ENCODE peak calls at places on chromosomes 13 and 19, in seven cellular contexts. K is ovary, M is right atrium auricular region, O is colonic mucosa, V is A549, F is fibroblast of pulmonary artery, H is AG04450. B is an unnamed sample.

GRCh38 chr13:27261376-27261775 is 9.3 kb upstream of the RASL11A start:
- DNase-seq in K (no peak), M (no peak), O (no peak), V (no peak), F (no peak), H (no peak), B (no peak)

GRCh38 chr13:106768991-106769390 is 201.1 kb upstream of the ARGLU1 start:
- DNase-seq in K (no peak), M (no peak), O (no peak), V (no peak), F (no peak), H (no peak), B (no peak)

GRCh38 chr13:31150315-31150985 is 11.3 kb downstream of the HSPH1 start:
- DNase-seq in K (no peak), M (no peak), O (no peak), V (no peak), F (no peak), H (no peak), B (no peak)

GRCh38 chr13:75685239-75685697 is 49.1 kb downstream of the LMO7 start:
- DNase-seq in K (no peak), M (no peak), O (no peak), V (peak), F (peak), H (peak), B (no peak)

GRCh38 chr19:2645816-2646215 is 56.7 kb downstream of the GNG7 start:
- DNase-seq in K (no peak), M (no peak), O (no peak), V (no peak), F (no peak), H (no peak), B (no peak)

GRCh38 chr19:38669532-38669931 is 22.1 kb downstream of the ACTN4 start:
- DNase-seq in K (no peak), M (no peak), O (no peak), V (no peak), F (no peak), H (no peak), B (no peak)

GRCh38 chr19:13841339-13842293 is 35.3 kb upstream of the NANOS3 start:
- DNase-seq in K (peak), M (no peak), O (peak), V (peak), F (no peak), H (no peak), B (no peak)

GRCh38 chr13:113980489-113981064 is 6.7 kb upstream of the C13orf46 start:
- DNase-seq in K (no peak), M (no peak), O (no peak), V (no peak), F (no peak), H (no peak), B (no peak)

GRCh38 chr19:38780443-38780842 is 7.1 kb upstream of the LGALS7 start:
- DNase-seq in K (no peak), M (no peak), O (no peak), V (no peak), F (no peak), H (no peak), B (no peak)

GRCh38 chr13:39036212-39036611 is 1.7 kb downstream of the PROSER1 start:
- DNase-seq in K (no peak), M (no peak), O (peak), V (no peak), F (peak), H (no peak), B (no peak)

GRCh38 chr13:69857188-69857821 is 250.3 kb upstream of the ATXN8OS start:
- DNase-seq in K (no peak), M (no peak), O (no peak), V (peak), F (peak), H (no peak), B (peak)

GRCh38 chr13:52195052-52195837 is 35.8 kb upstream of the NEK3 start:
- DNase-seq in K (peak), M (peak), O (peak), V (no peak), F (peak), H (peak), B (no peak)

GRCh38 chr19:12766051-12766521 is 9.3 kb downstream of the HOOK2 start:
- DNase-seq in K (peak), M (peak), O (peak), V (peak), F (peak), H (peak), B (no peak)

GRCh38 chr13:110367620-110368019 is 60.5 kb downstream of the COL4A2 start:
- DNase-seq in K (no peak), M (no peak), O (no peak), V (no peak), F (no peak), H (no peak), B (no peak)

GRCh38 chr19:58279042-58279924 is 528 bp downstream of the ZNF8 start:
- DNase-seq in K (peak), M (peak), O (peak), V (peak), F (peak), H (peak), B (no peak)

GRCh38 chr19:42122691-42123607 is 9.3 kb downstream of the POU2F2 start:
- DNase-seq in K (no peak), M (no peak), O (no peak), V (no peak), F (no peak), H (no peak), B (no peak)

GRCh38 chr13:79402679-79403078 is 3.4 kb downstream of the RBM26 start:
- DNase-seq in K (no peak), M (no peak), O (no peak), V (no peak), F (no peak), H (no peak), B (no peak)

GRCh38 chr13:101520672-101521071 is 68.2 kb downstream of the ITGBL1 start:
- DNase-seq in K (no peak), M (no peak), O (no peak), V (no peak), F (peak), H (peak), B (no peak)

GRCh38 chr19:33564836-33565338 is 43.3 kb upstream of the PEPD start:
- DNase-seq in K (no peak), M (no peak), O (no peak), V (no peak), F (no peak), H (no peak), B (no peak)

GRCh38 chr19:15897026-15897737 is 692 bp downstream of the CYP4F2 start:
- DNase-seq in K (no peak), M (no peak), O (no peak), V (no peak), F (no peak), H (no peak), B (no peak)

GRCh38 chr13:27259831-27260230 is 8.5 kb downstream of the RPL21 start:
- DNase-seq in K (no peak), M (no peak), O (no peak), V (no peak), F (no peak), H (no peak), B (no peak)

GRCh38 chr19:6056801-6057650 is 53.3 kb downstream of the RFX2 start:
- DNase-seq in K (peak), M (peak), O (peak), V (peak), F (peak), H (peak), B (peak)

GRCh38 chr19:16301999-16302694 is 22.5 kb upstream of the KLF2 start:
- DNase-seq in K (no peak), M (no peak), O (no peak), V (peak), F (peak), H (no peak), B (peak)

GRCh38 chr19:55598034-55598433 is 1.3 kb downstream of the FIZ1 start:
- DNase-seq in K (no peak), M (no peak), O (no peak), V (no peak), F (no peak), H (no peak), B (no peak)

GRCh38 chr19:919157-920050 is 2.3 kb downstream of the KISS1R start:
- DNase-seq in K (no peak), M (no peak), O (no peak), V (no peak), F (no peak), H (no peak), B (no peak)

GRCh38 chr19:918481-919156 is 1.5 kb downstream of the KISS1R start:
- DNase-seq in K (no peak), M (no peak), O (no peak), V (no peak), F (no peak), H (no peak), B (no peak)

GRCh38 chr19:918152-918437 is 962 bp downstream of the KISS1R start:
- DNase-seq in K (no peak), M (no peak), O (no peak), V (no peak), F (no peak), H (no peak), B (no peak)

GRCh38 chr19:917323-918151 is at the start of gene KISS1R:
- DNase-seq in K (no peak), M (no peak), O (no peak), V (peak), F (no peak), H (no peak), B (no peak)

DNA sequence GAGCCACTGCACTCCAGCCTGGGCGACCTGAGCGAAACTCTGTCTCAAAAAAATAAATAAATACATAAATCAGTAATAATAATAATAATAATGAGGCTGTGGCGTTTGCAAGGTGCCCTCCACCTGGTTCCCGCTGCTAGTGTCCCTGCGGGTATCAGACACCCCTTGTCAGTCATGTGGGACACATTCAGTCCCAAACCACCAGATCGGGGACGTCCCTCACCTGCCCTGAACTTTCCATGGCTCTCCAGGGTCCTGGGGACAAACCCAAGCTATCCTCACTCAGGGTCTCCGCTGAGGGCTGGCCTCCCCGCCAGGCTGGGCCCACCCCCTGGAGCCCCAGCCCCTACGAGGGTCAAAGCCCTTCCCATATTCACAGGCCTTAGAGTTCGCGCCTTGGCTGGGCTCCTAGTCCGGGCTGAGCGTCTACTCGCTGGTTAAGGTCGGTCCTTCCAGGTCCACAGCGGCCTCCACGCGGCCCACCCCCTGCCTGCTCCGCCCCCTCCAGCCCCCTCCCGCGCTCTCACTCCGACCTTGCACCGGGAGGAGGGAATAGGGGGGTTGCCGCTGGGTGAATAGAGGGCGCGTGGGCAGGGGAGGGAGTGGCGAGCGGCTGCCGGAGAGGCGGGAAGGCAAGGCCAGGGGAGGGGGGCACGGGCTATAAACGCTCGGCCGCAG is 349 bp upstream of the KISS1R start:
- DNase-seq in K (no peak), M (no peak), O (no peak), V (no peak), F (no peak), H (no peak), B (no peak)
- H3K4me3 ChIP-seq in K (no peak), M (peak), O (peak), V (peak), F (no peak), H (peak), B (peak)

DNA sequence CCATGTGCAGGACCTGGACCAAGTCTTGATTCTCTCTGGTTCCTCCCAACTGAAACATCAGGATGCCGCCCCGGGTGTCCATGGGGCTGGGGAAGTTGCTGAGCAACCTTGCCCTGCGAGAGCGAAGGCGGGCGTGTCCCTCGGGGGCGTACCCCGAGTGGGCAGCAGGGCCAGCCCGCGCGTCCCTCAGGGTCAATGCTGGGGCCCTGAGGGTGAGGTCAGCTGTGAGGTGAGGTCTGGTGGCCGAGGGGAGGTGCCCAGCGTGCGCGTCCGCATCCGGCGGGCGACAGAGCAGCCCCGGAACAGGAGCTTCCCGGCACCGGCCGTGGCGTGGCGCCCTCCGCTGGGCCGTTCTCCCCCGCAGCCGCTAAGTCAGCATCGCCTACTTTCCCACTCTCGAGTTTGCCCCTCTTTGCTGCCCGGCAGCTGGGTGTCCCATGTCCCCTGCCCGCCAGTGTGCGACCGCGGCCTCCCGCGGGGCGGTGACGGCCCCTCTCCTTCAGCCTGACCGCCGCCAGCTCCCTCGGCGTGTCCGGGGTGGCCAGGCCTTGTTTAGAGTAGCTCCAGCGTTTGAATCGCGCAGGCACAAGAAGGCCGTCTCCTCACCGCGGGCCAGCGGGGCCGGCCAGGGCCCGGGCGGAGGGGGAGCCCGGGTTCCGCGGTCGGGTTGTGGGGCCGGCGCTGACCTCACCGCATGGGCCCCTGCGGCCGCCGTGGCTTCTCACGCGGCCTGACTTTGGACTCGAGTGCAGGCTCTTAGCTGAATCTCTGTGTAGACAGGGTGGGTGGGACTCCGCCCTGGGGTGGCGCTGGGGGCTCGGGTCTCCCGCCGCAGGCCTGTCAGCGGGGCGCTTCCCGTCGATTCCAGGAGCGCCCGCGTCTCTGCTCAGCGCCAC is 33.0 kb downstream of the GJA3 start:
- DNase-seq in K (peak), M (peak), O (peak), V (peak), F (peak), H (no peak), B (no peak)
- TF ChIP-seq CTCF in K (no peak), M (no peak), O (no peak), V (peak), F (peak), H (peak), B (peak)

DNA sequence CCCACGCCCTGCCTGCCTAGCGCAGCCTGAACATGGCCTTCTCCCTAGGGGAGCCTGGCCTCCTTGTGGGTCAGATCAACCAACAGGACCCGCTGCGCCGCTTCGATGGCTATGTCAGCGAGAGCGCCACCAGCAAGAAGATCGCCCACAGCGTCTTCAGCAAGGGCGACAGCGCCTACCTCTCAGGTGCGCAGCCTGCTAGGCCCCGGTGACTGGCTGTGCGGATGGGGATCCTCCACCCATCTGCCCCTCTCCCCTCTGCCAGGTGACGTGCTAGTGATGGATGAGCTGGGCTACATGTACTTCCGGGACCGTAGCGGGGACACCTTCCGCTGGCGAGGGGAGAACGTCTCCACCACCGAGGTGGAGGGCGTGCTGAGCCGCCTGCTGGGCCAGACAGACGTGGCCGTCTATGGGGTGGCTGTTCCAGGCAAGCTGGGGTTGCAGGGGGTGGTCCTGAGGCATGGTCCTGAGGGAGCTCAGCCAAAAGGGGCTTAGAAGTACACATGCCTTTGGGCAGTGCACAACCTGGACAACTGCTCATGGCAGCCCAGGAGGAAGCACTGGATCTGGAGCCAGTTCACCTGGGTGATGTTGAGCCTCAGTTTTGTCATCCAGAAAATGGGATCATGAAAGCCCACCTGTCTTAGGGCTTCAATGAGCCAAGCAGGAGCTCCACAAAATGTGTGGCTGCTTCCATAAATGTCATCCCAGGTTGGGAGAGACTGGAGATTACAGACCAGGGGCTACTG is 10.8 kb upstream of the PGLS start:
- DNase-seq in K (no peak), M (no peak), O (no peak), V (no peak), F (no peak), H (no peak), B (no peak)
- H3K4me3 ChIP-seq in K (no peak), M (no peak), O (no peak), V (no peak), F (no peak), H (no peak), B (no peak)

GRCh38 chr19:48332351-48332661 is 7.0 kb downstream of the EMP3 start:
- DNase-seq in K (no peak), M (no peak), O (no peak), V (no peak), F (no peak), H (no peak), B (no peak)

GRCh38 chr19:48332662-48333466 is 7.5 kb downstream of the EMP3 start:
- DNase-seq in K (peak), M (peak), O (peak), V (peak), F (peak), H (peak), B (peak)

GRCh38 chr19:48329167-48329891 is 4.0 kb downstream of the EMP3 start:
- DNase-seq in K (no peak), M (no peak), O (no peak), V (no peak), F (peak), H (no peak), B (no peak)

GRCh38 chr19:48333467-48334384 is 8.4 kb downstream of the EMP3 start:
- DNase-seq in K (peak), M (peak), O (peak), V (peak), F (peak), H (peak), B (no peak)

GRCh38 chr19:48330012-48330681 is 4.8 kb downstream of the EMP3 start:
- DNase-seq in K (peak), M (no peak), O (peak), V (no peak), F (no peak), H (no peak), B (no peak)
- TF ChIP-seq CTCF in K (no peak), M (no peak), O (no peak), V (no peak), F (no peak), H (no peak), B (no peak)

GRCh38 chr19:4519521-4520277 is 1.4 kb upstream of the PLIN4 start:
- DNase-seq in K (no peak), M (no peak), O (no peak), V (peak), F (peak), H (no peak), B (no peak)

GRCh38 chr19:4516939-4517300 is 1.4 kb downstream of the PLIN4 start:
- DNase-seq in K (no peak), M (no peak), O (no peak), V (no peak), F (no peak), H (no peak), B (no peak)

GRCh38 chr19:4519172-4519496 is 848 bp upstream of the PLIN4 start:
- DNase-seq in K (no peak), M (no peak), O (no peak), V (no peak), F (no peak), H (no peak), B (no peak)

GRCh38 chr19:4517451-4518057 is 732 bp downstream of the PLIN4 start:
- DNase-seq in K (no peak), M (no peak), O (no peak), V (no peak), F (no peak), H (no peak), B (no peak)

DNA sequence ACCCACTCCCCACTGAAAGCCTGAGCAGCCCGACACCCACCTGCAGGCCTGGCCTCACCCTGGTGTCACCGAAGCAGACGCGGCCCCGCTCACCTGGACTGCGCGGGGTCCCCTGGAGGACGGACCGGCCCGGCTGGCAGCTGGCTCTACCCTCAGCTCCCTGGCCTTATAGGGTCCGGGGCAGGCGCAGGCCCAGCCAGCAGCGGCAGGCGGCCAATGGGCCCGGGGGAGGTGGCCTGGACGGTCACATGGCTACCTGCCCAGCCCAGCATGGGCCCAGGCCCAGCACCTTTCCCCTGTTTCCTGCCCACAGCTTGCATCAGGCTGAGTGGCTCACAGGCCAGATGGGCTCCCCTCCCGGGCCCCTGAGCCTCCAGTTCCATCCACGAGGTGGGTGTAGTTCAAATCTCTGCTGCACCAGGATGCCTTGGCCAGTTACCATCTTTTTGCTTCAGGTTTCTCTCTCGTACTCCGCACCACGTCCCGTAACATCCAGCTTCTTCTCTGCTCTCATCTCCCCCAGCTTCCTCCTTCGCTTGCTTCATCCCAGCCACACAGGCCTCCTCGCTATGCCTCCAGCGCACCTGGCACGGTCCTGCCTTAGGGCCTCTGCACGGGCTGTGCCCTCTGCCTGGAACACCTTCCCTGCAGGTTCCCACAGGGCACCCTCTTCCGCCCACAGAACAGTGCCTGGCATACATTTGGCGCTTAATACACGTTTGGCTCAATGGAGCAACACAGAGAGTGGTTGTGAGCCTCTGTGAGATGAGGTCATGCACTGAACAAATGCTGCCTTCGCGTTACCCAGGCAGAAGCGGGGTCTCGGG is at the start of gene PLIN4:
- DNase-seq in K (peak), M (peak), O (no peak), V (peak), F (peak), H (no peak), B (no peak)
- H3K4me3 ChIP-seq in K (peak), M (peak), O (peak), V (no peak), F (peak), H (no peak), B (peak)

GRCh38 chr13:37473035-37473434 is 125.5 kb downstream of the POSTN start:
- DNase-seq in K (no peak), M (no peak), O (no peak), V (no peak), F (no peak), H (no peak), B (no peak)
- TF ChIP-seq CTCF in K (no peak), M (no peak), O (no peak), V (no peak), F (no peak), H (peak), B (peak)